ENCODE peak calls at places on chromosome 1, in four cellular contexts. T is ovary, V is NCI-H345, G is endothelial cell. X is an unnamed sample.

GRCh38 chr1:108963052-108963686 is at the start of gene CLCC1:
- DNase-seq in T (peak), V (peak), G (peak), X (peak)

GRCh38 chr1:8911416-8912309 is 33.2 kb upstream of the ENO1 start:
- DNase-seq in T (no peak), V (peak), G (no peak), X (no peak)

GRCh38 chr1:30452925-30453324 is 270.5 kb downstream of the MATN1 start:
- DNase-seq in T (no peak), V (no peak), G (no peak), X (no peak)

GRCh38 chr1:67485046-67485811 is 55.0 kb upstream of the SERBP1 start:
- DNase-seq in T (no peak), V (no peak), G (no peak), X (no peak)

GRCh38 chr1:25772692-25773245 is 27.2 kb upstream of the SELENON start:
- DNase-seq in T (no peak), V (no peak), G (no peak), X (no peak)

GRCh38 chr1:58664881-58665280 is 35.0 kb downstream of the MYSM1 start:
- DNase-seq in T (no peak), V (no peak), G (no peak), X (no peak)

GRCh38 chr1:33383974-33384767 is 46.7 kb downstream of the PHC2 start:
- DNase-seq in T (peak), V (peak), G (no peak), X (no peak)

GRCh38 chr1:241531195-241532172 is 694 bp upstream of the KMO start:
- DNase-seq in T (no peak), V (peak), G (no peak), X (no peak)

GRCh38 chr1:87144546-87144945 is 184.1 kb upstream of the LMO4 start:
- DNase-seq in T (no peak), V (no peak), G (no peak), X (no peak)

GRCh38 chr1:56931686-56932085 is 34.1 kb downstream of the C8B start:
- DNase-seq in T (no peak), V (no peak), G (no peak), X (no peak)

GRCh38 chr1:61358770-61359455 is 276.6 kb downstream of the NFIA start:
- DNase-seq in T (no peak), V (no peak), G (no peak), X (no peak)

GRCh38 chr1:75203415-75204277 is 69.5 kb downstream of the LHX8 start:
- DNase-seq in T (no peak), V (peak), G (peak), X (no peak)

GRCh38 chr1:3921786-3922185 is 21.7 kb upstream of the C1orf174 start:
- DNase-seq in T (no peak), V (no peak), G (no peak), X (no peak)

GRCh38 chr1:43650306-43650941 is 475 bp downstream of the KDM4A start:
- DNase-seq in T (peak), V (peak), G (peak), X (peak)

GRCh38 chr1:47188901-47189785 is 693 bp downstream of the PDZK1IP1 start:
- DNase-seq in T (no peak), V (no peak), G (no peak), X (no peak)

GRCh38 chr1:53943090-53943489 is 2.4 kb downstream of the IFT25 start:
- DNase-seq in T (no peak), V (no peak), G (no peak), X (no peak)

GRCh38 chr1:54332781-54333585 is 73.2 kb downstream of the SSBP3 start:
- DNase-seq in T (no peak), V (no peak), G (no peak), X (no peak)

GRCh38 chr1:47412437-47412836 is 3.6 kb upstream of the FOXE3 start:
- DNase-seq in T (no peak), V (no peak), G (no peak), X (no peak)

GRCh38 chr1:118335372-118335771 is 150.3 kb upstream of the SPAG17 start:
- DNase-seq in T (no peak), V (peak), G (no peak), X (no peak)

GRCh38 chr1:19262728-19263127 is 11.1 kb downstream of the MRTO4 start:
- DNase-seq in T (no peak), V (no peak), G (no peak), X (no peak)

GRCh38 chr1:112172294-112172882 is 182.9 kb upstream of the KCND3 start:
- DNase-seq in T (no peak), V (no peak), G (peak), X (no peak)

GRCh38 chr1:195715652-195716051 is 892.6 kb downstream of the KCNT2 start:
- DNase-seq in T (no peak), V (no peak), G (no peak), X (no peak)

GRCh38 chr1:230232352-230232751 is 165.3 kb downstream of the GALNT2 start:
- DNase-seq in T (no peak), V (no peak), G (no peak), X (no peak)

GRCh38 chr1:246761386-246761785 is 37.2 kb downstream of the SCCPDH start:
- DNase-seq in T (no peak), V (no peak), G (no peak), X (no peak)

GRCh38 chr1:108357802-108358201 is 92.3 kb upstream of the NBPF6 start:
- DNase-seq in T (no peak), V (no peak), G (no peak), X (no peak)

GRCh38 chr1:181608951-181609350 is 125.6 kb downstream of the CACNA1E start:
- DNase-seq in T (no peak), V (no peak), G (no peak), X (no peak)

GRCh38 chr1:160101717-160102522 is 3.5 kb upstream of the IGSF8 start:
- DNase-seq in T (no peak), V (no peak), G (no peak), X (no peak)

GRCh38 chr1:245046764-245047163 is 108.0 kb upstream of the KIF26B start:
- DNase-seq in T (no peak), V (peak), G (no peak), X (no peak)

GRCh38 chr1:206722751-206723499 is 38.2 kb downstream of the MAPKAPK2 start:
- DNase-seq in T (no peak), V (no peak), G (no peak), X (no peak)

GRCh38 chr1:224170748-224171478 is 12.1 kb upstream of the DEGS1 start:
- DNase-seq in T (no peak), V (no peak), G (no peak), X (peak)

GRCh38 chr1:62676606-62677356 is 11.4 kb downstream of the DOCK7 start:
- DNase-seq in T (no peak), V (no peak), G (no peak), X (no peak)